ENCODE peak calls at places on chromosomes 2 and 18, in five cellular contexts. A is effector memory CD4-positive, alpha-beta T cell; G is PC-9; X is right cardiac atrium; H is adrenal gland. B is an unnamed sample.

GRCh38 chr2:37523861-37524362 is 147.5 kb downstream of the CDC42EP3 start:
- DNase-seq in A (no peak), G (no peak), X (peak; percentile 25), H (no peak), B (no peak)

GRCh38 chr2:29022455-29023128 is 41.5 kb downstream of the TOGARAM2 start:
- DNase-seq in A (no peak), G (no peak), X (no peak), H (no peak), B (no peak)

GRCh38 chr2:71830497-71831207 is 317.0 kb downstream of the CYP26B1 start:
- DNase-seq in A (no peak), G (no peak), X (no peak), H (no peak), B (no peak)

GRCh38 chr2:132038179-132038882 is 123.4 kb downstream of the ANKRD30BL start:
- DNase-seq in A (no peak), G (no peak), X (peak; percentile 23), H (no peak), B (no peak)

GRCh38 chr18:63528863-63529492 is 13.2 kb upstream of the SERPINB12 start:
- DNase-seq in A (no peak), G (no peak), X (no peak), H (peak; percentile 26), B (no peak)

GRCh38 chr2:30422437-30422805 is 24.6 kb upstream of the LCLAT1 start:
- DNase-seq in A (peak; percentile 39), G (no peak), X (no peak), H (no peak), B (no peak)

GRCh38 chr2:108630567-108631405 is 88.5 kb upstream of the RANBP2 start:
- DNase-seq in A (no peak), G (no peak), X (no peak), H (no peak), B (no peak)

GRCh38 chr18:68742206-68742605 is 27.3 kb upstream of the TMX3 start:
- DNase-seq in A (no peak), G (no peak), X (no peak), H (no peak), B (no peak)

GRCh38 chr2:10368491-10369231 is 66.0 kb downstream of the HPCAL1 start:
- DNase-seq in A (no peak), G (no peak), X (no peak), H (peak; percentile 64), B (no peak)

GRCh38 chr2:238904716-238905115 is 56.8 kb downstream of the TWIST2 start:
- DNase-seq in A (no peak), G (no peak), X (no peak), H (no peak), B (no peak)

GRCh38 chr18:77250501-77250925 is 865 bp downstream of the GALR1 start:
- DNase-seq in A (no peak), G (no peak), X (no peak), H (no peak), B (no peak)

GRCh38 chr18:77250926-77251729 is 1.5 kb downstream of the GALR1 start:
- DNase-seq in A (no peak), G (no peak), X (no peak), H (no peak), B (no peak)

GRCh38 chr18:77251730-77252050 is 2.0 kb downstream of the GALR1 start:
- DNase-seq in A (no peak), G (no peak), X (no peak), H (no peak), B (no peak)

GRCh38 chr18:77248873-77249582 is 620 bp upstream of the GALR1 start:
- DNase-seq in A (no peak), G (no peak), X (no peak), H (no peak), B (no peak)

DNA sequence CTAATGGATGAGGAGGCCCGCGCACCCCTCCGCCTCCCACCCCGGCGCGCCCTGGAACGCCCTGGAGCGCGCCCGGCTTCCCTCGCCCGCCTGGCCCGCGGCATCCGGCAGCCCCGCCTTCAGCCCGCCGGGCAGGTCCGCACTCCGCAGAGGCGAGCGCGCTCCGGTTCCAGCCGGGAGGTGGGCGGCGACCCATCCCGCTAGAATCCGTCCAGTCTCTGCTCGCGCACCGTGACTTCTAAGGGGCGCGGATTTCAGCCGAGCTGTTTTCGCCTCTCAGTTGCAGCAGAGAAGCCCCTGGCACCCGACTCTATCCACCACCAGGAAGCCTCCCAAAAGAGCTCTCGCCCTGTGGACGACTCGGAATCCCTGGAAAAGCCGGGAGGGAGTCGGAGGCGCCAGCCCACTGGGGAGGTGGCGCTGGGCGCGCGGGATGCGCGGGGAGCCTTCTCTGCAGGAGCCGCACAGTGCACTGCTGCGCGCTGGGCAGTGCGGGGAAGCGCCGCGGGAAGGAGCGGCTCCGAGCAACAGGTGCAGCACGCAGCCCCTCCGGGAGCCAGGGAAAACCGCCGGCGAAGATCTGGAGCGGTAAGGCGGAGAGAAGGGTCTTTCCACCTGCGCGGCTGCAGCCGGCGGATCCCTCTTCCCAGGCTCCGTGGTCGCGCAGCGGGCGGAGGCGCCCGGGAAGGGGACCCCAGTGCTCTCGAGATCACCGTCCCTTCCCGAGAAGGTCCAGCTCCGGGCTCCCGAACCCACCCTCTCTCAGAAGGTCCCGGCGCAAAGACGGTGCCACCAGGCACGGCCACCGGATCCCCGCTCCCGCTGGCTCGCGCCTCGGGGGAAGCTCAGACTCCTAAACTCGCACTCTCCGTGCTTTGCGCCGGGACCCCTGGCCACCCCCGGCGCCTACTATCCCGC is at the start of gene GALR1:
- DNase-seq in A (no peak), G (no peak), X (no peak), H (no peak), B (no peak)
- H3K9me3 ChIP-seq in A (no peaks in the 10 kb centered on the region), G (no peaks in the 10 kb centered on the region), X (peaks cover 3% of the 10 kb centered on the region), H (no peaks in the 10 kb centered on the region), B (peaks cover 12% of the 10 kb centered on the region)

GRCh38 chr2:231412616-231412963 is 17.1 kb downstream of the B3GNT7 start:
- DNase-seq in A (no peak), G (no peak), X (no peak), H (no peak), B (no peak)
- H3K27ac ChIP-seq in A (no peak overlapping the region), G (no peak overlapping the region), X (no peak overlapping the region), H (no peak overlapping the region), B (no peak overlapping the region)

DNA sequence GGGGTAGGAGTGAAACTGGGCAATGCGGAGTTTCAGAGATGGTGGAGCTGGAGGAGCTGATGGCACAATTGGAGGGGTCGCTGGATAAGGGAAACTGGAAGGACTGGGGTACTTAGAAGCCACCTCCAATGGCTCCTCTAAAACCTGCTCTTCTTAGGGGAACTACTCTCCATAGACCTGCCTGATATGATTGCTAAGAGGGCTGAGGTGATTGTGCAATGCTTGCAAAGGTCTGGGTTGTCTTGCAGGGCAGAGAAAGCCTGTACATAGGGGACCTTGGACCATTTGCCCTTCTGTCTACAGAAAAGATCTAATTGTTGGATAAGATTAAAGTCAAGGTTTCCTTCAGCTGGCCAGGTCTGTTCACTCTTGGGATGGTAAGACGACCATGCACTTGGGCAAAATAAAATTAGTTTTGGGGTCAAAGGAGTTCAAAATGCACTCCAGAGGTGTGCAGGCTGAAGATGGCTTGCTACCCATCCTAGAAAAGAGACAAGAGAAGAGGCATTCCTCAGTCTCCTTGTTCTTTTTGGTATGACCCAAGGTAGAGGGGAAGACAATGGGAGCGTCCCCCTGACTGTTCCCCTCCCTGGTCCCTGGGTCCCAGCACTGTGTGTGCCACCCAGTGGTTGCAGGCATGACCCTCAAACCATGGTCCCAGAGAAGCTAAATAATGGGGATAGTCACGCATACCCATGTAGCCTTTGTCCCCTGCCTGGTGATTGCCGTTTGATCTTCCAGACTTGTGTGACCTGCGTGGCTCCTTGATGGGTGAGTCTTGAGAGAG is 41.1 kb downstream of the STK17B start:
- DNase-seq in A (no peak), G (no peak), X (no peak), H (no peak), B (no peak)
- H3K9me3 ChIP-seq in A (peaks cover 36% of the 10 kb centered on the region), G (peaks cover 4% of the 10 kb centered on the region), X (peaks cover 23% of the 10 kb centered on the region), H (no peaks in the 10 kb centered on the region), B (peaks cover 75% of the 10 kb centered on the region)

GRCh38 chr18:58125756-58126155 is 81.7 kb downstream of the NEDD4L start:
- DNase-seq in A (no peak), G (no peak), X (no peak), H (no peak), B (no peak)
- H3K27ac ChIP-seq in A (no peak overlapping the region), G (no peak overlapping the region), X (no peak overlapping the region), H (no peak overlapping the region), B (no peak overlapping the region)

DNA sequence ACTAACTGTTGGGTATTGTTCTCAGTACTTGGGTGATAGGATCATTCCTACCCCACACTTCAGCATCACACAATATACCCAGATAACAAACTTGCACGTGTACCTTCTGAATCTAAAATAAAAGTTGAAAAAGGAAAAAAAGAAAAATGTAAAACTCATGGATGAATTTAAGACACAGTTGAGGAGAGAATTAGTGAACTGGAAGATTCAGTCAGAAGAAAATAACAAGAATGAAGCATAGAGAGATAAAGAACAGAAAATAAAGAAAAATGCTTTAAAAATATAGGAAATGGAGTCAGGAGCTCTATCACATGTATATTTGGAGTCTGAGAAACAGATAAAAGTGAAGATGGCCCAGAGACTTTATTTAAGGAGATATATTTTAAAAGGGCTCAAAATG is 90.4 kb upstream of the SALL3 start:
- DNase-seq in A (no peak), G (no peak), X (no peak), H (no peak), B (no peak)
- H3K9me3 ChIP-seq in A (peaks cover 10% of the 10 kb centered on the region), G (no peaks in the 10 kb centered on the region), X (no peaks in the 10 kb centered on the region), H (peaks cover 10% of the 10 kb centered on the region), B (peaks cover 41% of the 10 kb centered on the region)

GRCh38 chr2:121351521-121352318 is 66.7 kb upstream of the TFCP2L1 start:
- DNase-seq in A (no peak), G (no peak), X (no peak), H (no peak), B (no peak)

GRCh38 chr2:121349721-121350401 is 64.9 kb upstream of the TFCP2L1 start:
- DNase-seq in A (no peak), G (no peak), X (no peak), H (no peak), B (no peak)

GRCh38 chr2:121350884-121351283 is 65.9 kb upstream of the TFCP2L1 start:
- DNase-seq in A (no peak), G (no peak), X (no peak), H (no peak), B (no peak)

GRCh38 chr2:121348128-121348740 is 63.2 kb upstream of the TFCP2L1 start:
- DNase-seq in A (no peak), G (no peak), X (no peak), H (no peak), B (no peak)

GRCh38 chr2:121350402-121350775 is 65.4 kb upstream of the TFCP2L1 start:
- DNase-seq in A (no peak), G (no peak), X (no peak), H (no peak), B (no peak)
- H3K27ac ChIP-seq in A (no peak overlapping the region), G (no peak overlapping the region), X (peak overlapping the region; percentile 61), H (no peak overlapping the region), B (peak overlapping the region; percentile 89)

DNA sequence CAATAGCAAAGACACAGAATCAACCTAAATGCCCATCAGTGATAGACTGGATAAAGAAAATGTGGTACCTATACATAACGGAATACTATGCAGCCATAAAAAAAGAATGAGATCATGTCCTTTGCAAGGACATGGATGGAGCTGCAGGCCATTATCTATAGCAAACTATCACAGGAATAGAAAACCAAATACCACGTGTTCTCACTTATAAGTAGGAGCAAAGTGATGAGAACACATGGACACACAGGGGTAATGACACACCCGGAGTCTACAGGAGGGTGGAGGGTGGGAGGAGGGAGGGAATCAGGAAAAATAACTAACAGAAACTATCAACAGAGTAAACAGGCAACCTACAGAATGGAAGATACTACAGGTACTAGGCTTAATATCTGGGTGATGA is 46.6 kb upstream of the MAL start:
- DNase-seq in A (no peak), G (no peak), X (no peak), H (no peak), B (no peak)
- H3K9me3 ChIP-seq in A (no peaks in the 10 kb centered on the region), G (no peaks in the 10 kb centered on the region), X (no peaks in the 10 kb centered on the region), H (no peaks in the 10 kb centered on the region), B (no peaks in the 10 kb centered on the region)

GRCh38 chr2:73494031-73494430 is 108.4 kb downstream of the ALMS1 start:
- DNase-seq in A (no peak), G (no peak), X (no peak), H (no peak), B (no peak)
- H3K27ac ChIP-seq in A (no peak overlapping the region), G (no peak overlapping the region), X (no peak overlapping the region), H (no peak overlapping the region), B (no peak overlapping the region)